ENCODE peak calls at places on chromosomes 4 and X, in five cellular contexts. K is GM23338, H is fibroblast of the aortic adventitia, Y is AG04449, O is fibroblast of lung. F is an unnamed sample.

GRCh38 chrX:119495734-119496520 is 27.7 kb downstream of the SLC25A5 start:
- DNase-seq in K (no peak), H (no peak), Y (no peak), O (no peak), F (no peak)

GRCh38 chr4:90845777-90846176 is 718.6 kb downstream of the CCSER1 start:
- DNase-seq in K (no peak), H (no peak), Y (no peak), O (peak), F (no peak)

GRCh38 chr4:115470763-115471162 is 357.3 kb upstream of the NDST4 start:
- DNase-seq in K (no peak), H (no peak), Y (no peak), O (no peak), F (no peak)

GRCh38 chr4:179536694-179537093 is 2094.5 kb upstream of the AGA start:
- DNase-seq in K (peak), H (no peak), Y (no peak), O (no peak), F (no peak)

GRCh38 chr4:19675172-19675811 is 576.4 kb upstream of the SLIT2 start:
- DNase-seq in K (no peak), H (peak), Y (no peak), O (peak), F (no peak)

GRCh38 chr4:93781198-93781597 is 47.4 kb upstream of the ATOH1 start:
- DNase-seq in K (no peak), H (no peak), Y (no peak), O (no peak), F (no peak)

GRCh38 chr4:13654158-13654797 is 26.8 kb upstream of the BOD1L1 start:
- DNase-seq in K (peak), H (peak), Y (no peak), O (peak), F (no peak)

GRCh38 chrX:153970398-153971123 is 1.1 kb downstream of the HCFC1 start:
- DNase-seq in K (peak), H (peak), Y (peak), O (peak), F (no peak)

GRCh38 chrX:123976671-123977316 is 15.3 kb downstream of the STAG2 start:
- DNase-seq in K (peak), H (peak), Y (no peak), O (peak), F (no peak)

GRCh38 chr4:148589182-148589581 is 147.0 kb upstream of the NR3C2 start:
- DNase-seq in K (no peak), H (no peak), Y (no peak), O (no peak), F (no peak)

GRCh38 chr4:73998040-73999011 is at the start of gene CXCL5:
- DNase-seq in K (peak), H (peak), Y (no peak), O (peak), F (no peak)

GRCh38 chr4:22391548-22391947 is 124.3 kb downstream of the ADGRA3 start:
- DNase-seq in K (peak), H (peak), Y (peak), O (peak), F (no peak)

GRCh38 chr4:86831262-86832090 is 17.7 kb downstream of the SLC10A6 start:
- DNase-seq in K (no peak), H (peak), Y (peak), O (peak), F (peak)

GRCh38 chr4:48109413-48110263 is 24.4 kb downstream of the TXK start:
- DNase-seq in K (peak), H (peak), Y (no peak), O (peak), F (peak)

GRCh38 chr4:825063-825968 is 613 bp downstream of the CPLX1 start:
- DNase-seq in K (peak), H (no peak), Y (no peak), O (no peak), F (no peak)

GRCh38 chrX:19827088-19827487 is 60.3 kb downstream of the SH3KBP1 start:
- DNase-seq in K (no peak), H (no peak), Y (no peak), O (no peak), F (no peak)

GRCh38 chrX:44155126-44155525 is 181.9 kb upstream of the NDP start:
- DNase-seq in K (no peak), H (no peak), Y (no peak), O (no peak), F (no peak)

GRCh38 chrX:136209016-136209738 is 42.0 kb downstream of the MAP7D3 start:
- DNase-seq in K (peak), H (peak), Y (no peak), O (peak), F (no peak)

GRCh38 chr4:105059337-105059736 is 87.3 kb upstream of the TET2 start:
- DNase-seq in K (no peak), H (peak), Y (no peak), O (no peak), F (no peak)
- H3K4me3 ChIP-seq in K (no peak), H (no peak), Y (no peak), O (no peak), F (no peak)

GRCh38 chr4:7815562-7815961 is 124.1 kb downstream of the AFAP1 start:
- DNase-seq in K (no peak), H (peak), Y (no peak), O (peak), F (no peak)
- TF ChIP-seq CTCF in K (no peak), H (peak), Y (no peak), O (no peak), F (no peak)

DNA sequence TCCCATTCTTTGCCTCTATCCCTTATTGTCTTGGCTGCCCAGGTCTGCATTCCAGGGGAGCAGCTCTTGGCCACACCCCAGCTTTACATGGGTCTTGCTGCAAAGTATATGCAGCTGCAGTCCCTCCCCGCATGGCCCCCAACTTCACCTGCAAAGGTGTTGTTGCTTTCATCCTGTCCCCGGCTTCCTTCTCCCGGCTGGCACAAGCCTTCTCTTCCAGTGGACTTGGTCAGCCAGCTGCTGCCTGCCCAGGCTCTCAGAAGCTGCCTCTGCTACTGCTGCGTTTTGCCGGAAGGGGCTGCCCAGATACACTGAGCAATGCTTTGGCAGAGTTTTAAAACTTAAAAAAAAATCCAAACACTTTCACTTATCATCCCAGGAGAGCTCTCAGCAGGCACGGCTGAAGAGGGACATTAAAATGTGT is 121.2 kb upstream of the PDLIM3 start:
- DNase-seq in K (peak), H (peak), Y (no peak), O (peak), F (no peak)
- H3K4me3 ChIP-seq in K (no peak), H (peak), Y (no peak), O (no peak), F (no peak)

GRCh38 chr4:121421594-121421993 is 40.8 kb upstream of the QRFPR start:
- DNase-seq in K (peak), H (peak), Y (no peak), O (peak), F (no peak)
- TF ChIP-seq CTCF in K (peak), H (no peak), Y (no peak), O (peak), F (peak)

DNA sequence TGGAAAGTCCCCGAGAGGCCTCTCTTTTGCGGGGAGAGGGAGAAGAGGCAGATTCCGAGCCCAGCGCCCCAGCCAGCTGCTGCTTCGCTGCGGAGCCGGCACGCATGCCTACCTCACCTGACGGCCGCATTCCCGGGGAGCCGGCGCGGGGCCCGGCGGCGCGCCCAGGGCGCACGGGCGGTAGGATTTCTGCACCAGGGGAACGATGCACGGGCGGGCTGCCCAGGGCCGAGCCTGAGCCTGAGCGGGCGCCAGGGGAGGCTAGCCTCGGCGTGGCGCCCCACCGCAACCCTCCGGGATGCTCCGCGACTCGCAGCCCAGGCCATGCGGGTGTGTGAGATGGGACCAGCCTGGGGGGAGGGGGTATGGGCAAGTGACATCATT is 81.3 kb upstream of the SCML1 start:
- DNase-seq in K (peak), H (no peak), Y (no peak), O (no peak), F (no peak)
- H3K4me3 ChIP-seq in K (peak), H (peak), Y (peak), O (peak), F (peak)

GRCh38 chr4:188658958-188659522 is 519.8 kb downstream of the TRIML1 start:
- DNase-seq in K (peak), H (no peak), Y (no peak), O (no peak), F (no peak)
- TF ChIP-seq CTCF in K (peak), H (no peak), Y (no peak), O (no peak), F (no peak)

GRCh38 chrX:9352683-9353430 is 112.0 kb upstream of the TBL1X start:
- DNase-seq in K (no peak), H (peak), Y (no peak), O (peak), F (no peak)
- H3K4me3 ChIP-seq in K (no peak), H (peak), Y (no peak), O (no peak), F (no peak)

GRCh38 chr4:40842725-40843401 is 93.1 kb downstream of the NSUN7 start:
- DNase-seq in K (no peak), H (no peak), Y (no peak), O (no peak), F (peak)

GRCh38 chr4:40838742-40839141 is 89.0 kb downstream of the NSUN7 start:
- DNase-seq in K (peak), H (no peak), Y (no peak), O (no peak), F (no peak)

GRCh38 chr4:40842318-40842717 is 92.6 kb downstream of the NSUN7 start:
- DNase-seq in K (no peak), H (no peak), Y (no peak), O (peak), F (no peak)

GRCh38 chr4:40840255-40840984 is 90.7 kb downstream of the NSUN7 start:
- DNase-seq in K (no peak), H (no peak), Y (no peak), O (no peak), F (no peak)

DNA sequence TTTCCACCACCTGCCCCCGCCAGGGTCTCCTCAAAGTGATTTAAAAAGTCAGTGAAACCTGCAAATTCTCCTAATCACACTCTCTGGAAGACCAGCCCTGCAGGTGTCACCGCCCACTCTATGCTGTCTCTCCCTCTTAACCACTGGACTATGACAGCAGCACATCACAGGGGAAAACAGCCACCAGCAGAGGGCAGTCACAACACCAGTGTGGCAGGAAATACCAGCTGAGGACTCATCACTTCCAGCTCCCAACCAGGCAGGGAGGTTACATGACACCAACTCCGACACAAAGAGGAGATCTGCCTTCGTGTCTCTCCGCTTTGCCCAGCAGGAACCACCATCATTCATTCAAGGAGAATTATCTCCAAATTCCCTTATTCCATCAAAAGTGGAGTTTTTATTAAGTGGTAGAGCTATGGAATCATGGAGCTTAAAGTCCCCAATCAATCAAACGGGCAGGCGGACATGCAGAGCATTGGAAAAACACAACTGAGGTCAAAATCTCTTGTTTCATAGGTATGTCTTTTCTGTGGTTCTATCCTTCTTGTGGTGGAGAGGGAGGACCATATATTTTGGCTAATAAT is 91.3 kb downstream of the NSUN7 start:
- DNase-seq in K (peak), H (peak), Y (peak), O (peak), F (peak)
- TF ChIP-seq CTCF in K (peak), H (peak), Y (peak), O (peak), F (peak)

DNA sequence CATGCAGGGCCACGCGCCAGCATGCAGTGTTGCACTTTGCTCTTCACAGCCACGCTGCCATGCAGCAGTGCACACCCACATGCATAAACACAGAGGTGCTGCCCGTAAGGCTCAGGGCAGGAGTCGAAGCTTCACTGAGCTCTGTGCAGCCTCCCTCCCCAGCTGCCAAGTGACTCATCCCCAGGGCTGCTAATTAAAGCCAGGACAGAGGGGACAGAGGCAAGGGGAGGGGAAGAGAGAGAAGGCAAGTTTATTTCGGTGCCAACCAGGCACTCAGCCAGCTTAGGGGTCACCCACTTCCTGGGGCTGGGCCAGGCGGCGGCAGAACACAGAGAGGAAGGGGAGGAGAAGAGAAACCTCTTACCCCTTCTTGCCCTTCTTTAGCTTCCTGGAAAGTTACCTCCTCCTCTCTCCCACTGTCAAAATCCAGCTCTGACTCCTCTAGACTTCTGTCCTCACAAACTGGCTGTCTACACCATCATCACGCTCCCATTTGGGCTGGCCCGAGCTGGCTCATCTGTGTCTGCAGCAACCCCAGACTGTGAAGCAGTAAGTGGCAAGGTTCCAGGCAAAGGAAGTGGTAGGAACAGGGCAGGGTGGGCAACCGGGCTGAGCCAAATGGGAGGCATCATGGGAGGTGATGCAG is 6.2 kb upstream of the IQSEC2 start:
- DNase-seq in K (no peak), H (peak), Y (no peak), O (peak), F (no peak)
- H3K4me3 ChIP-seq in K (no peak), H (no peak), Y (peak), O (no peak), F (no peak)

DNA sequence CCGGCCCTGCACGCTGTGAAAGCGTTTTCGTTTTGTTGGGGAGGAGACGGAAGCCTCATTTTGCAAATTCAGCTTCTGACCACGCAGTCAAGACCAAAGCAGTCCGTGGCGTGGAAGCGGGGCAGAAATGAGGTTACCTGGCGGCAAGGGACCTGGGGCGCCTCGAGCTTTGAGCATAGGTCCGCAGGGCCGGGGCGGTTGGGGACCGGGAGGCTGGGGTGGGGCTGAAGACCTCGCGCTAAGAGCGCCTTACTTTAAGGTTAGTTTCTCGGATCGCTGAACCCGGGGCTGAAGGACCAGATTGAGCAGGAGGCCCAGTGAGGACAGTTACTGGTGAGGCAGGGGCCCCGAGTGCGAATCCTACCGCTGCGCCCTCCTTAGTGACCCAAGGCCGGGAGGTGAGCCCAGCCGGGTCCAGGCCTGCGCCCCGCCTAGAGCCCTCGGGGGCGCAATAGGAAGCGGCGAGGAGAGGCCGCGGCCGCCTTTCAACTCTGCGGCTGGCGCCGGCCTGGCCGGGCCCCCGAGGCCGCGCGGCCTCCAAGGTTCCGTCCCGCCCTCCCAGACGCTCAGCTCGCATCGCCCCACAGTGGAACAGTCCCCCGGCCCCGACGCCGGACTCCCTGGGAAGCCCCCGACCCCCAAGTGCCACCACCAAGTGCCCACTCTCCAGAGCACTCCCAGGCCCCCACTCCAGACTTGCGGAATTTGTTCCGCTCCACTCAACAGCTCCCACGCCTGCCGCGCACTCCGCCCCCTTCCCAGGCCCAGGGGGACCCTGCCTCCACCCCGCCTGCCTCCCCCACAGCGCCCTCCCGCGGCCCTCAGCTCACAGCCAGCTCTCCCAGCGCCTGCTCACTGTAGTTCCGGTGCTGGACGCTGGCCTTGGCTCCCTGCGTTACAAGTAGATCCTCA is 7.6 kb downstream of the MSX1 start:
- DNase-seq in K (peak), H (no peak), Y (no peak), O (no peak), F (no peak)
- TF ChIP-seq CTCF in K (peak), H (no peak), Y (peak), O (peak), F (no peak)